ENCODE peak calls at places on chromosomes 3 and 15, in seven cellular contexts. H, B, K, E, Q, X and S are unnamed samples.

GRCh38 chr3:41751597-41751996 is 210.3 kb downstream of the ULK4 start:
- DNase-seq in H (no peak), B (no peak), K (no peak), E (no peak), Q (no peak), X (no peak), S (peak; percentile 5)

GRCh38 chr3:108477511-108478147 is 32.8 kb downstream of the MYH15 start:
- DNase-seq in H (peak; percentile 79), B (no peak), K (peak; percentile 62), E (peak; percentile 79), Q (peak; percentile 48), X (peak; percentile 65), S (no peak)

GRCh38 chr3:45092132-45093031 is 53.8 kb downstream of the CDCP1 start:
- DNase-seq in H (peak; percentile 50), B (no peak), K (peak; percentile 95), E (peak; percentile 77), Q (peak; percentile 94), X (no peak), S (no peak)

GRCh38 chr15:79412429-79412828 is 19.7 kb upstream of the MINAR1 start:
- DNase-seq in H (no peak), B (no peak), K (no peak), E (no peak), Q (no peak), X (no peak), S (no peak)

GRCh38 chr3:194381460-194381875 is 11.9 kb upstream of the LRRC15 start:
- DNase-seq in H (no peak), B (no peak), K (no peak), E (no peak), Q (peak; percentile 12), X (peak; percentile 16), S (no peak)

GRCh38 chr15:75307778-75308390 is 25.2 kb downstream of the GOLGA6D start:
- DNase-seq in H (peak; percentile 26), B (no peak), K (peak; percentile 78), E (peak; percentile 78), Q (peak; percentile 57), X (peak; percentile 68), S (peak; percentile 15)

GRCh38 chr3:43061101-43061895 is 44.6 kb downstream of the POMGNT2 start:
- DNase-seq in H (peak; percentile 23), B (peak; percentile 47), K (no peak), E (no peak), Q (no peak), X (no peak), S (no peak)

GRCh38 chr3:46624533-46624932 is 12.2 kb downstream of the FAM240A start:
- DNase-seq in H (no peak), B (no peak), K (no peak), E (no peak), Q (no peak), X (no peak), S (no peak)

GRCh38 chr3:138888569-138888968 is 53.8 kb upstream of the PIK3CB start:
- DNase-seq in H (no peak), B (no peak), K (no peak), E (no peak), Q (no peak), X (no peak), S (no peak)

GRCh38 chr15:71116942-71117341 is 1.7 kb downstream of the THSD4 start:
- DNase-seq in H (no peak), B (no peak), K (no peak), E (peak; percentile 64), Q (peak; percentile 52), X (peak; percentile 20), S (no peak)

GRCh38 chr3:8443829-8444791 is 57.5 kb upstream of the LMCD1 start:
- DNase-seq in H (peak; percentile 99), B (peak; percentile 94), K (peak; percentile 7), E (peak; percentile 92), Q (peak; percentile 94), X (peak; percentile 98), S (no peak)

GRCh38 chr3:47910777-47911440 is 105.3 kb downstream of the MAP4 start:
- DNase-seq in H (peak; percentile 42), B (no peak), K (peak; percentile 72), E (no peak), Q (peak; percentile 89), X (peak; percentile 16), S (no peak)

GRCh38 chr3:129384594-129385323 is 43.7 kb downstream of the EFCAB12 start:
- DNase-seq in H (no peak), B (no peak), K (no peak), E (no peak), Q (no peak), X (no peak), S (no peak)

GRCh38 chr3:105140899-105141367 is 225.8 kb upstream of the ALCAM start:
- DNase-seq in H (no peak), B (no peak), K (no peak), E (no peak), Q (no peak), X (no peak), S (no peak)

GRCh38 chr3:45214061-45214680 is 11.9 kb downstream of the TMEM158 start:
- DNase-seq in H (no peak), B (no peak), K (no peak), E (no peak), Q (peak; percentile 59), X (no peak), S (no peak)

GRCh38 chr3:37907371-37907770 is 45.7 kb downstream of the CTDSPL start:
- DNase-seq in H (no peak), B (no peak), K (no peak), E (no peak), Q (no peak), X (no peak), S (no peak)

GRCh38 chr15:69392352-69392751 is 21.8 kb upstream of the KIF23 start:
- DNase-seq in H (no peak), B (peak; percentile 47), K (no peak), E (no peak), Q (no peak), X (no peak), S (no peak)

GRCh38 chr3:138898301-138898700 is 48.6 kb downstream of the FOXL2 start:
- DNase-seq in H (peak; percentile 89), B (no peak), K (no peak), E (peak; percentile 38), Q (no peak), X (no peak), S (no peak)

GRCh38 chr15:63495780-63496179 is 8.6 kb upstream of the USP3 start:
- DNase-seq in H (no peak), B (no peak), K (no peak), E (no peak), Q (no peak), X (no peak), S (no peak)
- H3K27me3 ChIP-seq in H (peaks cover 13% of the 10 kb centered on the region), B (no peaks in the 10 kb centered on the region), K (no peaks in the 10 kb centered on the region), E (no peaks in the 10 kb centered on the region), Q (no peaks in the 10 kb centered on the region), X (no peaks in the 10 kb centered on the region), S (no peaks in the 10 kb centered on the region)

DNA sequence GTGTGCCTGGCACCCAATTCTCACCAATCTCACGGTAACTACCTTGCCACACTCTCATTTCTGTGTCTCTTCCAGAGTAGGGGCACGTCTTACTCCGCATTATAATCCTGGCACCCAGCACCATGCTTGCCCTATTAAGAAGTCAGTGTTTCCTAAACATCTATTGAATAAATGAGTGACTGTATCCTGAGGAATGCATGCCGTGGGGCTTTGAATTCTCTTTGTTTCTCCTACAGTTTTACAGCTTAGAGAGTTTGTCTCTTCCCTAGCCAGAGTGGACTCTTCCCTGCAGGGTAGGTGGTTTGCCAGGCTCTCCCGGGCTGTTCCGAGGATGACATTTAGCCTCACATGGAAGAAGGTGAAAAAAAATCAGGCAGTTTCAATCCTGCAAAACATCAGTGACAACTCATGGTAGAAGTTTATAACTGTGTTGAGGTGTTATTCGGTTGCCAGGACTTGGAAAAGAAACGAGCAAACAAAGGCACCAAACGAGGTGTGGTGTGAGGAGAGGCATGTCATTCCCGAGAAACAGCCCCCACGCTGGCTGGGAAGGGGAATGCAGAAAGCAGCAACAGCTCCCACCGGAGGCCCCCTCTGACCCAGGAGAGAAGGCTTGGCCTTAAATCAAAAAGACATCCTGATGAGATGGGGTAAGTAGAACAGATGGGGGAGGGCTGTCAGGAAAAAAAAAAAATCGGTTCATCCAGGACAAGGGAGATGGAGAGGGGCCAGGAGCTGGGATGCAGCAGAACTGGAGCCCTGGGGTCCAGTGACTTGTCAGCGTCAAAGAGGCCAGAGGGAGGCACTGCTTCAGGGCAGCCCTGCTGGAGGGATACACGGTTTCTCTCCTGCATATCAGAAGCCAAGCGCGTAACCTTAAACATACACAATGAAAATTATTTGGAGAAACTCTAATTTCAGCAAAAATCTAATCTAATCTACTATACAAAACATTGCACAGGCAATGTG is 168.4 kb upstream of the ARRDC4 start:
- DNase-seq in H (no peak), B (no peak), K (no peak), E (no peak), Q (no peak), X (no peak), S (no peak)
- H3K27me3 ChIP-seq in H (no peaks in the 10 kb centered on the region), B (no peaks in the 10 kb centered on the region), K (no peaks in the 10 kb centered on the region), E (no peaks in the 10 kb centered on the region), Q (no peaks in the 10 kb centered on the region), X (no peaks in the 10 kb centered on the region), S (no peaks in the 10 kb centered on the region)

GRCh38 chr3:9769012-9769411 is 735 bp downstream of the CAMK1 start:
- DNase-seq in H (no peak), B (no peak), K (no peak), E (no peak), Q (no peak), X (no peak), S (no peak)
- H3K27me3 ChIP-seq in H (no peaks in the 10 kb centered on the region), B (no peaks in the 10 kb centered on the region), K (no peaks in the 10 kb centered on the region), E (no peaks in the 10 kb centered on the region), Q (no peaks in the 10 kb centered on the region), X (no peaks in the 10 kb centered on the region), S (no peaks in the 10 kb centered on the region)

GRCh38 chr15:59991919-59992318 is 12.2 kb upstream of the FOXB1 start:
- DNase-seq in H (no peak), B (no peak), K (no peak), E (no peak), Q (no peak), X (no peak), S (no peak)

GRCh38 chr15:59993950-59994401 is 10.1 kb upstream of the FOXB1 start:
- DNase-seq in H (no peak), B (no peak), K (peak; percentile 9), E (no peak), Q (no peak), X (no peak), S (no peak)

GRCh38 chr15:59995568-59996349 is 8.4 kb upstream of the FOXB1 start:
- DNase-seq in H (no peak), B (no peak), K (no peak), E (no peak), Q (no peak), X (no peak), S (no peak)

GRCh38 chr15:59994855-59995557 is 9.1 kb upstream of the FOXB1 start:
- DNase-seq in H (no peak), B (no peak), K (no peak), E (no peak), Q (no peak), X (no peak), S (no peak)

DNA sequence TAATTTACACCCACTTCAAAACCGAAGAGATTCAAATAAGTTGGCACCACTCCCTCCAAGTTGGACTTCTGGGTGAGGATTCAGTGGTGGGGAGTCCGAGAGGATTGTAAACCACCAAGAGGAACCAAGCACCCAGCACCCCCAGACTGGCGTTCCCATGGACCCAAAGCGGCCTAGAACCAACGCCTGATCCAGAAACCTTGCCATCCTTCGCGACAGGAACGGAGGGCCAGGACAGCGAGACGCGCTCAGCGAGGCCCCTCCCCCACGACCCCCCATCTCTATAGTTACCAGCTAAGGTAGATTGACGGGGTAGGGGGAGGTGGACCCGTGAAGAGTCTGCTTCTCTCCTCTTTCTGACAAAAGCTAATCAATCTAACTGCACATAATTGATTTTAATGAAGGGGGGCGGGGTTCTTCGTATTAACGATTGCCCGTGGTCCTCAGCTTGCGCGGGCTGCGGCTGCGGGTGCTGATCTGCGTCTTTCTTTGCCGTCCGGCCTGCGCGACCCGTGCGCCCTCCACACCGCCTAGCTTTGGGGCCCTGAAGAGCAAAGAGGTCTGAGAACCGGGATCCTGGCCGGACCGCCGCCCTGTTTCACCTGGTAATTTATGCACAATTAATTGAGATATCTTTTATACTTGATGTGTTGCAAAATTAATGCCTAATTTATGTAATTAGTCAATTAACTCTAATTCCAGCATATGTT is 10.9 kb upstream of the FOXB1 start:
- DNase-seq in H (no peak), B (no peak), K (no peak), E (no peak), Q (no peak), X (no peak), S (no peak)
- H3K27me3 ChIP-seq in H (peaks cover 83% of the 10 kb centered on the region), B (peaks cover 48% of the 10 kb centered on the region), K (peaks cover 44% of the 10 kb centered on the region), E (peaks cover 57% of the 10 kb centered on the region), Q (peaks cover 65% of the 10 kb centered on the region), X (peaks cover 48% of the 10 kb centered on the region), S (peaks cover 8% of the 10 kb centered on the region)